ENCODE peak calls at places on chromosome 1, in eight cellular contexts. One of them, this sample, is unnamed.

GRCh38 chr1:109263234-109263596 is 13.9 kb downstream of the CELSR2 start:
- DNase-seq in stimulated activated naive CD4-positive, alpha-beta T cell: no peak
- DNase-seq in A549: no peak
- DNase-seq in upper lobe of right lung: no peak
- DNase-seq in naive B cell: no peak
- DNase-seq in EH: no peak
- DNase-seq in neural progenitor cell: no peak
- DNase-seq in T-helper 2 cell treated with Interferon-gamma antibody and Interleukin-4, amounts not matched to agents 5 μg/mL and 100 μg/mL, for 36 hours: no peak
- DNase-seq in this sample: no peak

GRCh38 chr1:199297901-199298300 is 659.1 kb downstream of the PTPRC start:
- DNase-seq in stimulated activated naive CD4-positive, alpha-beta T cell: no peak
- DNase-seq in A549: no peak
- DNase-seq in upper lobe of right lung: no peak
- DNase-seq in naive B cell: no peak
- DNase-seq in EH: no peak
- DNase-seq in neural progenitor cell: no peak
- DNase-seq in T-helper 2 cell treated with Interferon-gamma antibody and Interleukin-4, amounts not matched to agents 5 μg/mL and 100 μg/mL, for 36 hours: no peak
- DNase-seq in this sample: no peak

GRCh38 chr1:2587860-2588571 is 1.4 kb downstream of the PRXL2B start:
- DNase-seq in stimulated activated naive CD4-positive, alpha-beta T cell: no peak
- DNase-seq in A549: no peak
- DNase-seq in upper lobe of right lung: peak
- DNase-seq in naive B cell: no peak
- DNase-seq in EH: no peak
- DNase-seq in neural progenitor cell: no peak
- DNase-seq in T-helper 2 cell treated with Interferon-gamma antibody and Interleukin-4, amounts not matched to agents 5 μg/mL and 100 μg/mL, for 36 hours: no peak
- DNase-seq in this sample: no peak

GRCh38 chr1:214568328-214568727 is 16.9 kb upstream of the PTPN14 start:
- DNase-seq in stimulated activated naive CD4-positive, alpha-beta T cell: no peak
- DNase-seq in A549: no peak
- DNase-seq in upper lobe of right lung: no peak
- DNase-seq in naive B cell: no peak
- DNase-seq in EH: peak
- DNase-seq in neural progenitor cell: no peak
- DNase-seq in T-helper 2 cell treated with Interferon-gamma antibody and Interleukin-4, amounts not matched to agents 5 μg/mL and 100 μg/mL, for 36 hours: no peak
- DNase-seq in this sample: peak

GRCh38 chr1:4970532-4970931 is 316.1 kb downstream of the AJAP1 start:
- DNase-seq in stimulated activated naive CD4-positive, alpha-beta T cell: no peak
- DNase-seq in A549: no peak
- DNase-seq in upper lobe of right lung: no peak
- DNase-seq in naive B cell: no peak
- DNase-seq in EH: no peak
- DNase-seq in neural progenitor cell: no peak
- DNase-seq in T-helper 2 cell treated with Interferon-gamma antibody and Interleukin-4, amounts not matched to agents 5 μg/mL and 100 μg/mL, for 36 hours: no peak
- DNase-seq in this sample: peak

GRCh38 chr1:121566346-121566745 is 381.6 kb downstream of the SRGAP2C start:
- DNase-seq in stimulated activated naive CD4-positive, alpha-beta T cell: no peak
- DNase-seq in A549: no peak
- DNase-seq in upper lobe of right lung: no peak
- DNase-seq in naive B cell: no peak
- DNase-seq in EH: no peak
- DNase-seq in neural progenitor cell: no peak
- DNase-seq in T-helper 2 cell treated with Interferon-gamma antibody and Interleukin-4, amounts not matched to agents 5 μg/mL and 100 μg/mL, for 36 hours: no peak
- DNase-seq in this sample: no peak

GRCh38 chr1:229980009-229980408 is 87.0 kb upstream of the GALNT2 start:
- DNase-seq in stimulated activated naive CD4-positive, alpha-beta T cell: no peak
- DNase-seq in A549: peak
- DNase-seq in upper lobe of right lung: no peak
- DNase-seq in naive B cell: no peak
- DNase-seq in EH: no peak
- DNase-seq in neural progenitor cell: no peak
- DNase-seq in T-helper 2 cell treated with Interferon-gamma antibody and Interleukin-4, amounts not matched to agents 5 μg/mL and 100 μg/mL, for 36 hours: no peak
- DNase-seq in this sample: peak

GRCh38 chr1:93817819-93818569 is 61.0 kb downstream of the DNTTIP2 start:
- DNase-seq in stimulated activated naive CD4-positive, alpha-beta T cell: no peak
- DNase-seq in A549: no peak
- DNase-seq in upper lobe of right lung: no peak
- DNase-seq in naive B cell: no peak
- DNase-seq in EH: no peak
- DNase-seq in neural progenitor cell: no peak
- DNase-seq in T-helper 2 cell treated with Interferon-gamma antibody and Interleukin-4, amounts not matched to agents 5 μg/mL and 100 μg/mL, for 36 hours: no peak
- DNase-seq in this sample: no peak

GRCh38 chr1:32886012-32886827 is at the start of gene HPCA:
- DNase-seq in stimulated activated naive CD4-positive, alpha-beta T cell: no peak
- DNase-seq in A549: peak
- DNase-seq in upper lobe of right lung: peak
- DNase-seq in naive B cell: no peak
- DNase-seq in EH: peak
- DNase-seq in neural progenitor cell: peak
- DNase-seq in T-helper 2 cell treated with Interferon-gamma antibody and Interleukin-4, amounts not matched to agents 5 μg/mL and 100 μg/mL, for 36 hours: peak
- DNase-seq in this sample: peak

GRCh38 chr1:151478140-151478812 is 19.0 kb upstream of the POGZ start:
- DNase-seq in stimulated activated naive CD4-positive, alpha-beta T cell: no peak
- DNase-seq in A549: no peak
- DNase-seq in upper lobe of right lung: no peak
- DNase-seq in naive B cell: no peak
- DNase-seq in EH: no peak
- DNase-seq in neural progenitor cell: no peak
- DNase-seq in T-helper 2 cell treated with Interferon-gamma antibody and Interleukin-4, amounts not matched to agents 5 μg/mL and 100 μg/mL, for 36 hours: no peak
- DNase-seq in this sample: no peak

GRCh38 chr1:54158071-54158470 is 5.3 kb upstream of the CDCP2 start:
- DNase-seq in stimulated activated naive CD4-positive, alpha-beta T cell: no peak
- DNase-seq in A549: peak
- DNase-seq in upper lobe of right lung: peak
- DNase-seq in naive B cell: no peak
- DNase-seq in EH: peak
- DNase-seq in neural progenitor cell: no peak
- DNase-seq in T-helper 2 cell treated with Interferon-gamma antibody and Interleukin-4, amounts not matched to agents 5 μg/mL and 100 μg/mL, for 36 hours: no peak
- DNase-seq in this sample: peak

GRCh38 chr1:146051452-146051852 is 29.9 kb upstream of the HJV start:
- DNase-seq in stimulated activated naive CD4-positive, alpha-beta T cell: no peak
- DNase-seq in A549: no peak
- DNase-seq in upper lobe of right lung: no peak
- DNase-seq in naive B cell: no peak
- DNase-seq in EH: no peak
- DNase-seq in neural progenitor cell: peak
- DNase-seq in T-helper 2 cell treated with Interferon-gamma antibody and Interleukin-4, amounts not matched to agents 5 μg/mL and 100 μg/mL, for 36 hours: peak
- DNase-seq in this sample: no peak

GRCh38 chr1:215273838-215274516 is 191.4 kb downstream of the KCNK2 start:
- DNase-seq in stimulated activated naive CD4-positive, alpha-beta T cell: no peak
- DNase-seq in A549: no peak
- DNase-seq in upper lobe of right lung: no peak
- DNase-seq in naive B cell: no peak
- DNase-seq in EH: peak
- DNase-seq in neural progenitor cell: no peak
- DNase-seq in T-helper 2 cell treated with Interferon-gamma antibody and Interleukin-4, amounts not matched to agents 5 μg/mL and 100 μg/mL, for 36 hours: no peak
- DNase-seq in this sample: peak

GRCh38 chr1:245085508-245086095 is 69.2 kb upstream of the KIF26B start:
- DNase-seq in stimulated activated naive CD4-positive, alpha-beta T cell: no peak
- DNase-seq in A549: peak
- DNase-seq in upper lobe of right lung: no peak
- DNase-seq in naive B cell: no peak
- DNase-seq in EH: peak
- DNase-seq in neural progenitor cell: no peak
- DNase-seq in T-helper 2 cell treated with Interferon-gamma antibody and Interleukin-4, amounts not matched to agents 5 μg/mL and 100 μg/mL, for 36 hours: no peak
- DNase-seq in this sample: peak